ENCODE peak calls at places on chromosomes 12 and 14, in seven cellular contexts. R, W, T, F, E, H and A are unnamed samples.

GRCh38 chr12:76713130-76713529 is 50.8 kb upstream of the ZDHHC17 start:
- DNase-seq in H (no peak), R (no peak), E (no peak), T (no peak), F (no peak), W (no peak), A (no peak)

GRCh38 chr12:45477526-45477925 is 252.0 kb upstream of the ARID2 start:
- DNase-seq in E (no peak), W (no peak), T (no peak), H (no peak), F (no peak), R (no peak), A (no peak)

GRCh38 chr14:21097616-21098133 is 780 bp downstream of the ZNF219 start:
- DNase-seq in R (no peak), E (peak), T (no peak), F (peak), H (no peak), W (no peak), A (no peak)

GRCh38 chr12:118398878-118399277 is 22.5 kb downstream of the SUDS3 start:
- DNase-seq in F (no peak), W (no peak), T (no peak), E (no peak), H (no peak), R (no peak), A (no peak)

GRCh38 chr12:5577741-5578140 is 145.8 kb downstream of the NTF3 start:
- DNase-seq in R (no peak), H (no peak), E (no peak), T (no peak), F (no peak), W (no peak), A (no peak)

GRCh38 chr12:57016348-57016747 is at the start of gene TAC3:
- DNase-seq in R (no peak), E (no peak), T (no peak), W (no peak), H (no peak), F (no peak), A (no peak)

GRCh38 chr12:48980953-48981756 is 3.0 kb downstream of the WNT1 start:
- DNase-seq in R (no peak), T (peak), F (peak), H (no peak), E (no peak), W (peak), A (no peak)

GRCh38 chr14:84770030-84770429 is 759.9 kb upstream of the FLRT2 start:
- DNase-seq in F (no peak), T (no peak), R (no peak), W (no peak), H (peak), E (no peak), A (no peak)

GRCh38 chr12:130164931-130165330 is 2.7 kb downstream of the FZD10 start:
- DNase-seq in T (no peak), H (no peak), R (no peak), E (no peak), F (no peak), W (no peak), A (no peak)

GRCh38 chr14:25396128-25396527 is 346.2 kb upstream of the STXBP6 start:
- DNase-seq in R (no peak), W (no peak), E (no peak), T (no peak), H (no peak), F (no peak), A (no peak)

GRCh38 chr12:106386836-106387555 is 29.4 kb downstream of the POLR3B start:
- DNase-seq in E (no peak), F (no peak), W (no peak), H (peak), R (no peak), T (no peak), A (no peak)

GRCh38 chr14:86847176-86847575 is 1145.8 kb downstream of the GALC start:
- DNase-seq in E (no peak), W (no peak), T (no peak), R (no peak), H (no peak), F (no peak), A (no peak)

GRCh38 chr14:50062438-50063039 is 53.8 kb downstream of the VCPKMT start:
- DNase-seq in E (peak), H (peak), R (peak), F (no peak), W (peak), T (peak), A (no peak)

GRCh38 chr14:69863083-69863482 is 16.1 kb upstream of the SMOC1 start:
- DNase-seq in W (no peak), H (peak), F (no peak), T (no peak), R (no peak), E (no peak), A (no peak)

GRCh38 chr12:39884616-39885125 is 221.2 kb downstream of the SLC2A13 start:
- DNase-seq in E (no peak), F (no peak), R (no peak), W (no peak), H (peak), T (no peak), A (no peak)